ENCODE peak calls at places on chromosomes 16 and 17, in eight cellular contexts. M is GM19239, S is KG1, K is nephron progenitor cell, R is GM04503, V is memory B cell, I is GM20000, Y is renal cortical epithelial cell. G is an unnamed sample.
A peak's percentile ranks its signal among the peaks of the same experiment; 100 is the strongest.

GRCh38 chr17:73550561-73550960 is 93.7 kb downstream of the SDK2 start:
- DNase-seq in M (no peak), S (no peak), K (no peak), R (no peak), V (no peak), I (no peak), Y (no peak), G (no peak)

GRCh38 chr16:89921131-89921698 is 1.9 kb upstream of the TUBB3 start:
- DNase-seq in M (no peak), S (no peak), K (no peak), R (no peak), V (no peak), I (no peak), Y (no peak), G (no peak)

GRCh38 chr16:23607740-23608139 is 11.6 kb upstream of the NDUFAB1 start:
- DNase-seq in M (no peak), S (no peak), K (no peak), R (no peak), V (no peak), I (no peak), Y (no peak), G (no peak)

GRCh38 chr17:40949406-40949805 is 12.0 kb upstream of the KRT23 start:
- DNase-seq in M (no peak), S (no peak), K (no peak), R (no peak), V (no peak), I (no peak), Y (no peak), G (no peak)

GRCh38 chr17:21066394-21066793 is 23.6 kb upstream of the USP22 start:
- DNase-seq in M (no peak), S (no peak), K (no peak), R (no peak), V (no peak), I (no peak), Y (no peak), G (no peak)

GRCh38 chr17:75827291-75828050 is 16.7 kb downstream of the UNC13D start:
- DNase-seq in M (peak; percentile 94), S (no peak), K (peak; percentile 79), R (no peak), V (peak; percentile 65), I (peak; percentile 92), Y (no peak), G (no peak)

GRCh38 chr17:5879424-5879823 is 190.8 kb upstream of the WSCD1 start:
- DNase-seq in M (no peak), S (no peak), K (no peak), R (no peak), V (no peak), I (no peak), Y (no peak), G (no peak)

GRCh38 chr17:47802341-47803022 is 19.1 kb downstream of the OSBPL7 start:
- DNase-seq in M (peak; percentile 75), S (no peak), K (peak; percentile 45), R (no peak), V (peak; percentile 51), I (peak; percentile 84), Y (peak; percentile 33), G (no peak)

GRCh38 chr16:35560637-35560984 is 2101.2 kb downstream of the TP53TG3F start:
- DNase-seq in M (no peak), S (no peak), K (no peak), R (no peak), V (no peak), I (no peak), Y (no peak), G (no peak)

GRCh38 chr17:73430848-73431247 is 119.0 kb upstream of the CDC42EP4 start:
- DNase-seq in M (no peak), S (no peak), K (no peak), R (no peak), V (no peak), I (no peak), Y (no peak), G (no peak)

GRCh38 chr16:24810951-24811843 is 34.6 kb upstream of the SLC5A11 start:
- DNase-seq in M (no peak), S (no peak), K (no peak), R (no peak), V (no peak), I (no peak), Y (no peak), G (no peak)

GRCh38 chr17:5380491-5381135 is 38.8 kb downstream of the NUP88 start:
- DNase-seq in M (no peak), S (no peak), K (no peak), R (peak; percentile 0), V (no peak), I (no peak), Y (no peak), G (no peak)

GRCh38 chr17:7781467-7781866 is 52.5 kb upstream of the KDM6B start:
- DNase-seq in M (peak; percentile 40), S (no peak), K (no peak), R (no peak), V (no peak), I (peak; percentile 77), Y (peak; percentile 89), G (no peak)

GRCh38 chr16:86073763-86074493 is 175.0 kb downstream of the IRF8 start:
- DNase-seq in M (no peak), S (no peak), K (no peak), R (no peak), V (no peak), I (no peak), Y (no peak), G (no peak)

GRCh38 chr17:17376362-17376761 is 73.2 kb downstream of the NT5M start:
- DNase-seq in M (no peak), S (no peak), K (no peak), R (peak; percentile 51), V (no peak), I (no peak), Y (no peak), G (no peak)

GRCh38 chr17:142876-143784 is 5.8 kb downstream of the SCGB1C2 start:
- DNase-seq in M (no peak), S (no peak), K (no peak), R (no peak), V (no peak), I (no peak), Y (no peak), G (no peak)

GRCh38 chr17:72976971-72977767 is 115.3 kb downstream of the SLC39A11 start:
- DNase-seq in M (no peak), S (no peak), K (no peak), R (peak; percentile 85), V (no peak), I (peak; percentile 26), Y (peak; percentile 88), G (peak; percentile 87)

G was measured in retinal pigment epithelial cell.